ENCODE peak calls at places on chromosomes 11 and 22, in six cellular contexts. One of them, this sample, is unnamed.

GRCh38 chr11:31790649-31791048 is 20.5 kb downstream of the PAX6 start:
- DNase-seq in cardiac muscle cell: no peak
- DNase-seq in adrenal gland: no peak
- DNase-seq in CD8-positive, alpha-beta T cell: no peak
- DNase-seq in keratinocyte: no peak
- DNase-seq in RWPE1: no peak
- DNase-seq in this sample: no peak

GRCh38 chr11:72736452-72737069 is 15.6 kb downstream of the ARAP1 start:
- DNase-seq in cardiac muscle cell: peak; percentile 50
- DNase-seq in adrenal gland: no peak
- DNase-seq in CD8-positive, alpha-beta T cell: peak; percentile 95
- DNase-seq in keratinocyte: no peak
- DNase-seq in RWPE1: peak; percentile 71
- DNase-seq in this sample: no peak

GRCh38 chr11:113384551-113384950 is 3.0 kb upstream of the ANKK1 start:
- DNase-seq in cardiac muscle cell: peak; percentile 94
- DNase-seq in adrenal gland: no peak
- DNase-seq in CD8-positive, alpha-beta T cell: no peak
- DNase-seq in keratinocyte: peak; percentile 99
- DNase-seq in RWPE1: peak; percentile 98
- DNase-seq in this sample: peak; percentile 99

GRCh38 chr11:19659529-19659928 is 53.1 kb upstream of the NAV2 start:
- DNase-seq in cardiac muscle cell: no peak
- DNase-seq in adrenal gland: no peak
- DNase-seq in CD8-positive, alpha-beta T cell: no peak
- DNase-seq in keratinocyte: no peak
- DNase-seq in RWPE1: no peak
- DNase-seq in this sample: no peak

GRCh38 chr22:28989035-28989464 is 72.6 kb downstream of the C22orf31 start:
- DNase-seq in cardiac muscle cell: no peak
- DNase-seq in adrenal gland: no peak
- DNase-seq in CD8-positive, alpha-beta T cell: no peak
- DNase-seq in keratinocyte: no peak
- DNase-seq in RWPE1: no peak
- DNase-seq in this sample: peak; percentile 65

GRCh38 chr11:31492320-31492913 is 17.0 kb downstream of the IMMP1L start:
- DNase-seq in cardiac muscle cell: peak; percentile 74
- DNase-seq in adrenal gland: no peak
- DNase-seq in CD8-positive, alpha-beta T cell: no peak
- DNase-seq in keratinocyte: no peak
- DNase-seq in RWPE1: no peak
- DNase-seq in this sample: no peak

GRCh38 chr22:43133401-43133800 is 9.8 kb downstream of the MCAT start:
- DNase-seq in cardiac muscle cell: no peak
- DNase-seq in adrenal gland: no peak
- DNase-seq in CD8-positive, alpha-beta T cell: no peak
- DNase-seq in keratinocyte: no peak
- DNase-seq in RWPE1: no peak
- DNase-seq in this sample: no peak

GRCh38 chr11:57638005-57638760 is 11.5 kb downstream of the YPEL4 start:
- DNase-seq in cardiac muscle cell: peak; percentile 89
- DNase-seq in adrenal gland: no peak
- DNase-seq in CD8-positive, alpha-beta T cell: no peak
- DNase-seq in keratinocyte: no peak
- DNase-seq in RWPE1: peak; percentile 98
- DNase-seq in this sample: no peak

GRCh38 chr22:43698403-43698802 is 113.7 kb downstream of the EFCAB6 start:
- DNase-seq in cardiac muscle cell: peak; percentile 2
- DNase-seq in adrenal gland: no peak
- DNase-seq in CD8-positive, alpha-beta T cell: no peak
- DNase-seq in keratinocyte: no peak
- DNase-seq in RWPE1: no peak
- DNase-seq in this sample: no peak

GRCh38 chr11:28834877-28835276 is 726.7 kb downstream of the METTL15 start:
- DNase-seq in cardiac muscle cell: peak; percentile 55
- DNase-seq in adrenal gland: no peak
- DNase-seq in CD8-positive, alpha-beta T cell: no peak
- DNase-seq in keratinocyte: peak; percentile 4
- DNase-seq in RWPE1: peak; percentile 44
- DNase-seq in this sample: no peak

GRCh38 chr22:43014062-43014875 is 680 bp downstream of the PACSIN2 start:
- DNase-seq in cardiac muscle cell: peak; percentile 30
- DNase-seq in adrenal gland: no peak
- DNase-seq in CD8-positive, alpha-beta T cell: peak; percentile 35
- DNase-seq in keratinocyte: no peak
- DNase-seq in RWPE1: peak; percentile 20
- DNase-seq in this sample: no peak

GRCh38 chr11:92340839-92341238 is 116.2 kb downstream of the FAT3 start:
- DNase-seq in cardiac muscle cell: peak; percentile 6
- DNase-seq in adrenal gland: no peak
- DNase-seq in CD8-positive, alpha-beta T cell: no peak
- DNase-seq in keratinocyte: no peak
- DNase-seq in RWPE1: no peak
- DNase-seq in this sample: no peak

GRCh38 chr11:127182586-127183203 is 182.1 kb upstream of the KIRREL3 start:
- DNase-seq in cardiac muscle cell: no peak
- DNase-seq in adrenal gland: no peak
- DNase-seq in CD8-positive, alpha-beta T cell: no peak
- DNase-seq in keratinocyte: no peak
- DNase-seq in RWPE1: no peak
- DNase-seq in this sample: no peak

GRCh38 chr11:114208371-114208770 is 87.8 kb upstream of the NNMT start:
- DNase-seq in cardiac muscle cell: no peak
- DNase-seq in adrenal gland: no peak
- DNase-seq in CD8-positive, alpha-beta T cell: peak; percentile 40
- DNase-seq in keratinocyte: no peak
- DNase-seq in RWPE1: no peak
- DNase-seq in this sample: no peak

GRCh38 chr11:127971448-127971847 is 615.9 kb downstream of the ETS1 start:
- DNase-seq in cardiac muscle cell: no peak
- DNase-seq in adrenal gland: no peak
- DNase-seq in CD8-positive, alpha-beta T cell: no peak
- DNase-seq in keratinocyte: no peak
- DNase-seq in RWPE1: no peak
- DNase-seq in this sample: no peak

GRCh38 chr11:73356979-73357739 is 19.0 kb upstream of the RELT start:
- DNase-seq in cardiac muscle cell: no peak
- DNase-seq in adrenal gland: no peak
- DNase-seq in CD8-positive, alpha-beta T cell: no peak
- DNase-seq in keratinocyte: no peak
- DNase-seq in RWPE1: no peak
- DNase-seq in this sample: no peak

DNA sequence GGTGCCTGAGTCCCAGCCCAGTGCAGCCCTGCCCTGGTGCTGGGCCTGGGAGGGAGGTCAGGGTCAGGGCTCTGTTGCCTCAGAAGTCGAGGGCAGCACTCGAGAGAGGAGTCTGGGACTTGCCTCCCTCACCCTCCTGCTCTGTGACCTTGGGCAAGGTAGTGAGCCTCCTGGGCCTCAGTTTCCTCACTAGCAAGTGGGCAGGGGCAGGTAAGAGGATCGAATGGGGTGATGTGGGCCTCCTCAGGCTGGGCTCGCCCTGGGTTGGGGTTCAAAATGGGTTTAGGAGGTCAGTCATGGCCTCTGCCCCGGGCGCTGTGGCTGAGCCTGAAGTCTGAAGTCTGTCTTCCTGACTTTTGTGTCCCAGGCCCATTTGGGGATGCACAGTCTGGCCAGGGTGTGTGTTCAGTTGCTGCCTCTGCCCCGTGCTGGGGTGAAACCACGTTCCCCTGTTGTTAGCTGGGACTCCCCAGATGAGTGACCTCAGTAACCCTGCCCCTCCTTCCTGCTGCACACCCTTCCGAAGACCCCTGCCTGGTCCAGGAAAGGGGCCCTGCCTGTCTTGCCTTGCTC is 40.9 kb upstream of the CELSR1 start:
- DNase-seq in cardiac muscle cell: no peak
- DNase-seq in adrenal gland: peak; percentile 38
- DNase-seq in CD8-positive, alpha-beta T cell: no peak
- DNase-seq in keratinocyte: no peak
- DNase-seq in RWPE1: no peak
- DNase-seq in this sample: no peak
- H3K27ac ChIP-seq in cardiac muscle cell: peak overlapping the region; percentile 63
- H3K27ac ChIP-seq in adrenal gland: peak overlapping the region; percentile 73
- H3K27ac ChIP-seq in CD8-positive, alpha-beta T cell: no peak overlapping the region
- H3K27ac ChIP-seq in keratinocyte: no peak overlapping the region
- H3K27ac ChIP-seq in RWPE1: peak overlapping the region; percentile 79
- H3K27ac ChIP-seq in this sample: no peak overlapping the region

GRCh38 chr11:119479685-119480275 is 56.8 kb upstream of the THY1 start:
- DNase-seq in cardiac muscle cell: peak; percentile 67
- DNase-seq in adrenal gland: no peak
- DNase-seq in CD8-positive, alpha-beta T cell: no peak
- DNase-seq in keratinocyte: no peak
- DNase-seq in RWPE1: no peak
- DNase-seq in this sample: no peak
- H3K27ac ChIP-seq in cardiac muscle cell: no peak overlapping the region
- H3K27ac ChIP-seq in adrenal gland: no peak overlapping the region
- H3K27ac ChIP-seq in CD8-positive, alpha-beta T cell: no peak overlapping the region
- H3K27ac ChIP-seq in keratinocyte: no peak overlapping the region
- H3K27ac ChIP-seq in RWPE1: no peak overlapping the region
- H3K27ac ChIP-seq in this sample: no peak overlapping the region

GRCh38 chr11:13297917-13298356 is 20.3 kb downstream of the BMAL1 start:
- DNase-seq in cardiac muscle cell: no peak
- DNase-seq in adrenal gland: no peak
- DNase-seq in CD8-positive, alpha-beta T cell: peak; percentile 34
- DNase-seq in keratinocyte: no peak
- DNase-seq in RWPE1: no peak
- DNase-seq in this sample: no peak
- H3K27ac ChIP-seq in cardiac muscle cell: no peak overlapping the region
- H3K27ac ChIP-seq in adrenal gland: peak overlapping the region; percentile 7
- H3K27ac ChIP-seq in CD8-positive, alpha-beta T cell: no peak overlapping the region
- H3K27ac ChIP-seq in keratinocyte: no peak overlapping the region
- H3K27ac ChIP-seq in RWPE1: peak overlapping the region; percentile 6
- H3K27ac ChIP-seq in this sample: no peak overlapping the region

GRCh38 chr11:65160643-65161042 is 9.4 kb upstream of the SPDYC start:
- DNase-seq in cardiac muscle cell: no peak
- DNase-seq in adrenal gland: no peak
- DNase-seq in CD8-positive, alpha-beta T cell: no peak
- DNase-seq in keratinocyte: no peak
- DNase-seq in RWPE1: no peak
- DNase-seq in this sample: no peak

GRCh38 chr11:65156926-65157325 is 13.1 kb upstream of the SPDYC start:
- DNase-seq in cardiac muscle cell: no peak
- DNase-seq in adrenal gland: no peak
- DNase-seq in CD8-positive, alpha-beta T cell: no peak
- DNase-seq in keratinocyte: no peak
- DNase-seq in RWPE1: no peak
- DNase-seq in this sample: no peak

GRCh38 chr11:65163684-65164083 is 6.3 kb upstream of the SPDYC start:
- DNase-seq in cardiac muscle cell: no peak
- DNase-seq in adrenal gland: no peak
- DNase-seq in CD8-positive, alpha-beta T cell: no peak
- DNase-seq in keratinocyte: no peak
- DNase-seq in RWPE1: no peak
- DNase-seq in this sample: no peak

DNA sequence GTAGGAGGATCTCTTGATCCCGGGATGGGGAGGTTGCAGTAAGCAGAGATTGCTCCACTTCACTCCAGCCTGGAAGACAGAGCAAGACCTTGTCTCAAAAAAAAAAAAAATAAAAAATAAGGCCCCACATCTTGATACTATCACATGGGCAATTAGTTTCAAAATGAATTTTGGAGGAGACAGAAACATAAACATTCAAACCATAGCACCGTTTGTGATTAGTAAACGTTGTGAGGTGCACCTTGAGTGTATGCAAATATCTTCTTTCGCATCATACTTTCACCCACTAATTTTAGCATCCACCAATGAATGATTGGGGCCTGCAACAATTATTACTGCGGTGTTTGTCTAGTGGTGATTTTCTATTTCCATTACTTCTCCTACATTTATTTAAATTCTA is 11.0 kb upstream of the SPDYC start:
- DNase-seq in cardiac muscle cell: no peak
- DNase-seq in adrenal gland: no peak
- DNase-seq in CD8-positive, alpha-beta T cell: no peak
- DNase-seq in keratinocyte: no peak
- DNase-seq in RWPE1: no peak
- DNase-seq in this sample: no peak
- H3K27ac ChIP-seq in cardiac muscle cell: no peak overlapping the region
- H3K27ac ChIP-seq in adrenal gland: no peak overlapping the region
- H3K27ac ChIP-seq in CD8-positive, alpha-beta T cell: no peak overlapping the region
- H3K27ac ChIP-seq in keratinocyte: no peak overlapping the region
- H3K27ac ChIP-seq in RWPE1: no peak overlapping the region
- H3K27ac ChIP-seq in this sample: no peak overlapping the region

DNA sequence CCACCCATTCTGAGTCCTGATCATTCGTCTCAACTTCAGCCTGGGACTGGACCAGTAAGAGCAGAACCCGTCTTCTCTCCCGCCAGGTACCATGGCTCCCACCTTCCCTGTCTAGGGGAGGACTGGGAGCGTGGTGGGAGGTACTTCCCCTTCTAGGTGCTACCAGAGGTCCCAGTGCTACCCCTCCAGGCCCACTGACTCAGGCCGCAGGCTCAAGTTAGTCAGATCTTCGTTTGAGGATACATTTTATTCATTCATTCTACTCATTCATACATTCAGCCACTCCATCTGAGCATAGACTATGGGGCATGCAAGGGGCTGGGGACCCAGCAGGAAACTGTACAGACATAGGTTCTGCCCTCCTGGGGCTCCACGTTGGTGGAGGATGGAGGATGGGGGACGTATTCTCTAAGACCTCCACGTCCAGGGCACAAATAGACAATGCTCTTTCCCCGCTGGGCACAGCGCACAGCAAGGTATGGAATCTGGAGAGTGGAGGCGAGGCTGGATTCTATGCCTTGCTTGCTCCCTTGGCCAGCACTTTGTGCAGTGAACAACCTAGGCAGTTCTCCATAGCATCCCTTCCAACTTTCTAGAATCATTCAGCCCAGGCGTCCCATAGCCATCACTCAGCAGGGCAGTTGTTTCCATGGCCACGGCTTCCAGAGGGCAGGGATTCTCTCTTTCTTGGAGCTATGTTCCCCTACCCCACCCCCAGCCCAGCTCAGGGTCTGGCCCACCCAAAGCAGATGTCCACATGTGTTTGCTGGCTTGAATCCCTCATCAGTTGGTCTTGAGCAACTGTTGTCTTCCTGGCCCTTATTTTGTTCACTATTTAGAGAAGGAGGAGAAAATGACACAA is 1.1 kb upstream of the RAB3IL1 start:
- DNase-seq in cardiac muscle cell: peak; percentile 55
- DNase-seq in adrenal gland: peak; percentile 20
- DNase-seq in CD8-positive, alpha-beta T cell: no peak
- DNase-seq in keratinocyte: no peak
- DNase-seq in RWPE1: no peak
- DNase-seq in this sample: no peak
- H3K27ac ChIP-seq in cardiac muscle cell: no peak overlapping the region
- H3K27ac ChIP-seq in adrenal gland: peak overlapping the region; percentile 85
- H3K27ac ChIP-seq in CD8-positive, alpha-beta T cell: no peak overlapping the region
- H3K27ac ChIP-seq in keratinocyte: no peak overlapping the region
- H3K27ac ChIP-seq in RWPE1: no peak overlapping the region
- H3K27ac ChIP-seq in this sample: no peak overlapping the region

This sample was measured in epithelial cell of prostate.